ENCODE peak calls at places on chromosomes 5 and 9, in ten cellular contexts. U is endodermal cell, N is fibroblast of lung, Q is mesenchymal stem cell, G is stomach, Z is uterus, S is SJSA1, W is mesendoderm, V is pancreas, B is WERI-Rb-1. M is an unnamed sample.

GRCh38 chr9:70438341-70438924 is 24.0 kb upstream of the KLF9 start:
- DNase-seq in Z (peak; percentile 74), U (no peak), V (peak; percentile 20), G (peak; percentile 80), Q (peak; percentile 92), W (peak; percentile 36), N (peak; percentile 68), B (peak; percentile 59), S (peak; percentile 9), M (peak; percentile 75)

GRCh38 chr9:115717298-115717697 is 436.3 kb upstream of the PAPPA start:
- DNase-seq in G (no peak), V (no peak), S (no peak), W (no peak), N (no peak), B (no peak), U (no peak), Q (peak; percentile 57), Z (no peak), M (no peak)

GRCh38 chr5:5373351-5374033 is 49.0 kb upstream of the ICE1 start:
- DNase-seq in N (peak; percentile 77), U (peak; percentile 33), Z (peak; percentile 34), V (peak; percentile 3), B (no peak), Q (no peak), G (no peak), S (no peak), W (no peak), M (peak; percentile 27)

GRCh38 chr5:89043676-89044075 is 160.7 kb upstream of the MEF2C start:
- DNase-seq in S (peak; percentile 75), U (no peak), B (no peak), G (no peak), V (no peak), W (peak; percentile 48), Z (no peak), N (peak; percentile 82), Q (no peak), M (peak; percentile 43)

GRCh38 chr9:131296452-131296851 is 6.9 kb downstream of the PLPP7 start:
- DNase-seq in G (no peak), Q (no peak), U (no peak), W (no peak), B (no peak), S (no peak), Z (no peak), N (no peak), V (no peak), M (no peak)

GRCh38 chr9:96888591-96888990 is 34.3 kb upstream of the ZNF782 start:
- DNase-seq in Q (no peak), Z (no peak), B (no peak), N (no peak), U (no peak), G (no peak), S (no peak), V (no peak), W (no peak), M (no peak)

GRCh38 chr9:36891341-36891811 is 142.7 kb downstream of the PAX5 start:
- DNase-seq in S (no peak), N (no peak), W (peak; percentile 60), Z (no peak), Q (no peak), B (peak; percentile 33), U (no peak), V (no peak), G (no peak), M (no peak)

GRCh38 chr5:142053434-142054253 is 40.8 kb upstream of the GNPDA1 start:
- DNase-seq in G (no peak), S (peak; percentile 86), U (no peak), V (no peak), N (peak; percentile 55), Z (no peak), Q (peak; percentile 77), B (no peak), W (peak; percentile 90), M (peak; percentile 38)

GRCh38 chr5:80961376-80962281 is 1.5 kb downstream of the RASGRF2 start:
- DNase-seq in B (no peak), N (peak; percentile 50), Z (no peak), S (peak; percentile 44), W (no peak), Q (peak; percentile 65), G (no peak), V (no peak), U (no peak), M (no peak)

GRCh38 chr9:89078860-89079259 is 87.6 kb downstream of the S1PR3 start:
- DNase-seq in Z (no peak), V (no peak), G (no peak), Q (peak; percentile 11), U (no peak), S (no peak), W (no peak), B (no peak), N (peak; percentile 64), M (peak; percentile 31)

GRCh38 chr5:60727032-60727431 is 27.1 kb upstream of the DEPDC1B start:
- DNase-seq in W (peak; percentile 30), V (no peak), N (no peak), Z (no peak), U (no peak), S (no peak), Q (no peak), B (no peak), G (no peak), M (no peak)

GRCh38 chr9:134664446-134664845 is 22.8 kb downstream of the COL5A1 start:
- DNase-seq in U (no peak), W (no peak), Q (no peak), B (no peak), S (no peak), V (no peak), Z (no peak), G (no peak), N (no peak), M (no peak)
- H3K27ac ChIP-seq in U (no peak overlapping the region), W (no peak overlapping the region), Q (no peak overlapping the region), B (no peak overlapping the region), S (no peak overlapping the region), V (no peak overlapping the region), Z (peak overlapping the region; percentile 83), G (peak overlapping the region; percentile 83), N (no peak overlapping the region), M (no peak overlapping the region)

GRCh38 chr5:155726267-155726666 is 600.7 kb upstream of the SGCD start:
- DNase-seq in V (no peak), W (peak; percentile 57), Z (no peak), B (no peak), U (peak; percentile 84), Q (peak; percentile 1), G (no peak), N (peak; percentile 9), S (no peak), M (peak; percentile 2)

GRCh38 chr5:155729684-155730059 is 597.3 kb upstream of the SGCD start:
- DNase-seq in Z (no peak), G (no peak), S (no peak), U (peak; percentile 64), V (no peak), N (peak; percentile 7), B (no peak), W (peak; percentile 14), Q (no peak), M (no peak)

GRCh38 chr5:155728146-155728856 is 598.7 kb upstream of the SGCD start:
- DNase-seq in N (peak; percentile 64), V (peak; percentile 25), Z (no peak), Q (peak; percentile 11), U (peak; percentile 88), W (peak; percentile 73), G (peak; percentile 26), B (peak; percentile 86), S (no peak), M (peak; percentile 1)

GRCh38 chr5:155727512-155728145 is 599.3 kb upstream of the SGCD start:
- DNase-seq in Z (no peak), U (peak; percentile 65), W (peak; percentile 20), Q (no peak), G (no peak), S (no peak), V (no peak), B (no peak), N (peak; percentile 1), M (no peak)

GRCh38 chr5:155728857-155729683 is 597.9 kb upstream of the SGCD start:
- DNase-seq in G (no peak), W (peak; percentile 52), V (no peak), U (peak; percentile 75), B (peak; percentile 67), Z (no peak), N (peak; percentile 21), Q (peak; percentile 1), S (no peak), M (no peak)
- H3K4me3 ChIP-seq in G (peak overlapping the region; percentile 42), W (no peak overlapping the region), V (no peak overlapping the region), U (peak overlapping the region; percentile 74), B (peak overlapping the region; percentile 72), Z (peak overlapping the region; percentile 7), N (no peak overlapping the region), Q (peak overlapping the region; percentile 57), S (no peak overlapping the region), M (no peak overlapping the region)

GRCh38 chr9:74643303-74643933 is 146.3 kb downstream of the RORB start:
- DNase-seq in N (no peak), G (no peak), V (no peak), U (no peak), W (peak; percentile 8), Z (no peak), Q (no peak), B (no peak), S (no peak), M (no peak)

GRCh38 chr9:74639112-74639511 is 142.0 kb downstream of the RORB start:
- DNase-seq in B (no peak), U (no peak), V (no peak), W (peak; percentile 37), S (no peak), N (no peak), Q (no peak), Z (no peak), G (no peak), M (no peak)

GRCh38 chr9:74645007-74645639 is 148.0 kb downstream of the RORB start:
- DNase-seq in S (peak; percentile 8), Q (peak; percentile 5), W (peak; percentile 36), Z (no peak), U (no peak), G (no peak), V (no peak), N (peak; percentile 9), B (peak; percentile 11), M (no peak)

GRCh38 chr9:74644015-74644414 is 146.9 kb downstream of the RORB start:
- DNase-seq in G (no peak), Q (no peak), U (no peak), W (no peak), B (no peak), V (no peak), S (no peak), N (no peak), Z (no peak), M (no peak)

GRCh38 chr9:74642376-74642775 is 145.2 kb downstream of the RORB start:
- DNase-seq in N (no peak), U (no peak), S (no peak), V (no peak), B (no peak), Q (no peak), Z (no peak), W (no peak), G (no peak), M (no peak)
- H3K27ac ChIP-seq in N (no peak overlapping the region), U (no peak overlapping the region), S (no peak overlapping the region), V (no peak overlapping the region), B (no peak overlapping the region), Q (no peak overlapping the region), Z (no peak overlapping the region), W (no peak overlapping the region), G (no peak overlapping the region), M (no peak overlapping the region)

GRCh38 chr9:92140074-92140753 is 25.0 kb upstream of the SPTLC1 start:
- DNase-seq in B (peak; percentile 87), U (peak; percentile 98), N (peak; percentile 61), Q (peak; percentile 76), W (peak; percentile 88), Z (peak; percentile 81), S (peak; percentile 74), G (peak; percentile 83), V (peak; percentile 48), M (peak; percentile 66)
- H3K4me3 ChIP-seq in B (no peak overlapping the region), U (no peak overlapping the region), N (peak overlapping the region; percentile 61), Q (no peak overlapping the region), W (no peak overlapping the region), Z (peak overlapping the region; percentile 37), S (no peak overlapping the region), G (peak overlapping the region; percentile 42), V (no peak overlapping the region), M (peak overlapping the region; percentile 26)

M was measured in brain microvascular endothelial cell.